ENCODE peak calls at places on chromosomes 16 and 17, in eight cellular contexts. R is NT2/D1; M is AG04450; I is upper lobe of right lung; X is tibial nerve; S is neural progenitor cell; W is psoas muscle; V is effector memory CD4-positive, alpha-beta T cell. K is an unnamed sample. For H3K9me3 and H3K27me3, the result is how much of the 10 kb centered on the place peaks cover.

GRCh38 chr16:77794586-77794985 is 6.2 kb downstream of the VAT1L start:
- DNase-seq in R (no peak), M (peak), I (no peak), X (no peak), S (no peak), W (no peak), V (no peak), K (no peak)

GRCh38 chr17:80372456-80372855 is 42.5 kb upstream of the ENDOV start:
- DNase-seq in R (no peak), M (no peak), I (no peak), X (no peak), S (no peak), W (no peak), V (no peak), K (no peak)

GRCh38 chr16:66335704-66336329 is 30.7 kb upstream of the CDH5 start:
- DNase-seq in R (no peak), M (peak), I (peak), X (no peak), S (no peak), W (no peak), V (no peak), K (peak)

GRCh38 chr17:50425682-50426471 is at the start of gene ACSF2:
- DNase-seq in R (no peak), M (no peak), I (peak), X (peak), S (peak), W (peak), V (peak), K (peak)

GRCh38 chr16:70478912-70479341 is 24.5 kb downstream of the FCSK start:
- DNase-seq in R (no peak), M (no peak), I (no peak), X (no peak), S (no peak), W (no peak), V (no peak), K (no peak)

GRCh38 chr16:53082509-53082908 is 27.7 kb downstream of the CHD9 start:
- DNase-seq in R (no peak), M (no peak), I (no peak), X (no peak), S (no peak), W (no peak), V (no peak), K (no peak)

GRCh38 chr16:66590322-66590721 is 11.1 kb downstream of the CMTM2 start:
- DNase-seq in R (no peak), M (no peak), I (no peak), X (no peak), S (no peak), W (no peak), V (no peak), K (no peak)

GRCh38 chr16:54846761-54847160 is 83.9 kb upstream of the IRX5 start:
- DNase-seq in R (no peak), M (no peak), I (no peak), X (no peak), S (no peak), W (no peak), V (no peak), K (no peak)

GRCh38 chr17:60600490-60601431 is 768 bp downstream of the PPM1D start:
- DNase-seq in R (peak), M (peak), I (peak), X (peak), S (peak), W (peak), V (peak), K (peak)

GRCh38 chr16:1145383-1146100 is 7.4 kb upstream of the CACNA1H start:
- DNase-seq in R (no peak), M (no peak), I (no peak), X (no peak), S (peak), W (no peak), V (no peak), K (no peak)

GRCh38 chr17:17503566-17504130 is 7.5 kb upstream of the RASD1 start:
- DNase-seq in R (no peak), M (no peak), I (peak), X (no peak), S (no peak), W (peak), V (no peak), K (no peak)

GRCh38 chr17:29574732-29575510 is 6.4 kb downstream of the TP53I13 start:
- DNase-seq in R (no peak), M (no peak), I (peak), X (no peak), S (no peak), W (peak), V (no peak), K (no peak)

GRCh38 chr17:83196088-83196765 is 116.8 kb downstream of the METRNL start:
- DNase-seq in R (no peak), M (no peak), I (peak), X (peak), S (no peak), W (peak), V (no peak), K (no peak)

GRCh38 chr17:31561469-31562412 is 170.3 kb downstream of the RAB11FIP4 start:
- DNase-seq in R (no peak), M (no peak), I (no peak), X (no peak), S (no peak), W (no peak), V (no peak), K (no peak)

GRCh38 chr16:35574011-35574410 is 2114.6 kb downstream of the TP53TG3F start:
- DNase-seq in R (no peak), M (no peak), I (no peak), X (no peak), S (no peak), W (no peak), V (no peak), K (no peak)
- H3K9me3 ChIP-seq in R (under half), M (half or more), I (under half), X (under half), S (under half), W (under half), V (under half), K (under half)

GRCh38 chr16:85751665-85752501 is 987 bp upstream of the C16orf74 start:
- DNase-seq in R (no peak), M (no peak), I (no peak), X (no peak), S (no peak), W (no peak), V (no peak), K (no peak)
- H3K27me3 ChIP-seq in R (under half), M (under half), I (under half), X (under half), S (half or more), W (under half), V (under half), K (under half)

GRCh38 chr16:88283596-88283995 is 99.2 kb upstream of the ZNF469 start:
- DNase-seq in R (no peak), M (no peak), I (no peak), X (no peak), S (no peak), W (no peak), V (no peak), K (no peak)

GRCh38 chr16:88286301-88286923 is 96.3 kb upstream of the ZNF469 start:
- DNase-seq in R (no peak), M (no peak), I (no peak), X (no peak), S (no peak), W (no peak), V (no peak), K (no peak)

GRCh38 chr16:88285514-88285822 is 97.3 kb upstream of the ZNF469 start:
- DNase-seq in R (no peak), M (no peak), I (no peak), X (no peak), S (no peak), W (no peak), V (no peak), K (no peak)

GRCh38 chr16:88284101-88284500 is 98.7 kb upstream of the ZNF469 start:
- DNase-seq in R (no peak), M (no peak), I (no peak), X (no peak), S (no peak), W (no peak), V (no peak), K (no peak)

GRCh38 chr16:88284626-88285513 is 97.9 kb upstream of the ZNF469 start:
- DNase-seq in R (no peak), M (no peak), I (no peak), X (no peak), S (no peak), W (no peak), V (no peak), K (no peak)
- H3K9me3 ChIP-seq in R (half or more), M (under half), I (under half), X (under half), S (under half), W (under half), V (under half), K (under half)

GRCh38 chr17:48462946-48463345 is 32.9 kb upstream of the SKAP1 start:
- DNase-seq in R (no peak), M (no peak), I (no peak), X (no peak), S (no peak), W (no peak), V (no peak), K (no peak)

GRCh38 chr17:48460055-48460454 is 30.0 kb upstream of the SKAP1 start:
- DNase-seq in R (no peak), M (no peak), I (no peak), X (no peak), S (no peak), W (no peak), V (no peak), K (no peak)

GRCh38 chr17:48465884-48466283 is 35.9 kb upstream of the SKAP1 start:
- DNase-seq in R (no peak), M (no peak), I (no peak), X (no peak), S (no peak), W (no peak), V (no peak), K (no peak)

GRCh38 chr17:48459070-48459469 is 29.1 kb upstream of the SKAP1 start:
- DNase-seq in R (no peak), M (no peak), I (no peak), X (no peak), S (no peak), W (no peak), V (no peak), K (no peak)

DNA sequence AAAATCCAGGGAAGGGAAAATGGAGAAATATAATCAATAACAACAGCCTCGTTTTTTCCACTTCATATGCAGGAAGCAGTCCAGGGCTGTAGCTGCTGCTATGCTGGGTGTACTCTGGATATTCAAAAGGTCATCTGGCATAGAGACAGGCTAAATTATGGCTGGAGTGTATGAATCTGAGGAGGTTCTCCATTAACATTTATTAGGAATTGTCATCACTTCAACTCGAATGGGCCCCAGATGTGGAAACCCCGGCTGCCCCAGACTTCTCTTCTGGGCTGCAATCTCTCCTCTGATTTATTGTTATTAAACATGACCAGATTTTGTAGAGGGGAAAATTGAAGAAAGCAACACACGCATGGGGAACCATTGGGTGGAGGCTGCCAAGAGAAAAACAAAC is 33.5 kb upstream of the SKAP1 start:
- DNase-seq in R (no peak), M (no peak), I (no peak), X (no peak), S (no peak), W (no peak), V (no peak), K (no peak)
- H3K27me3 ChIP-seq in R (under half), M (under half), I (under half), X (under half), S (half or more), W (under half), V (under half), K (under half)